ENCODE peak calls at places on chromosomes 16 and 17, in five cellular contexts. R is effector memory CD4-positive, alpha-beta T cell; O is GM12865; Y is H4; U is Right ventricle myocardium superior. S is an unnamed sample.

GRCh38 chr17:36869856-36870617 is 67.2 kb upstream of the LHX1 start:
- DNase-seq in R (no peak), O (no peak), Y (peak), U (no peak), S (no peak)

GRCh38 chr16:72475688-72476087 is 303.7 kb upstream of the PMFBP1 start:
- DNase-seq in R (no peak), O (no peak), Y (no peak), U (no peak), S (no peak)

GRCh38 chr16:66484453-66485213 is 57.5 kb downstream of the BEAN1 start:
- DNase-seq in R (no peak), O (peak), Y (no peak), U (no peak), S (no peak)

GRCh38 chr16:68356919-68357286 is 46.1 kb downstream of the PRMT7 start:
- DNase-seq in R (no peak), O (no peak), Y (no peak), U (no peak), S (no peak)

GRCh38 chr17:48748728-48749566 is 20.4 kb upstream of the HOXB13 start:
- DNase-seq in R (no peak), O (no peak), Y (no peak), U (no peak), S (no peak)

GRCh38 chr17:69117855-69118758 is 23.6 kb downstream of the ABCA6 start:
- DNase-seq in R (no peak), O (peak), Y (no peak), U (no peak), S (no peak)

GRCh38 chr16:27500801-27501200 is 48.9 kb downstream of the GTF3C1 start:
- DNase-seq in R (no peak), O (no peak), Y (no peak), U (no peak), S (no peak)

GRCh38 chr16:4481526-4481925 is 5.3 kb downstream of the HMOX2 start:
- DNase-seq in R (no peak), O (no peak), Y (no peak), U (no peak), S (no peak)

GRCh38 chr17:8696456-8696855 is 48.2 kb downstream of the CCDC42 start:
- DNase-seq in R (no peak), O (no peak), Y (no peak), U (no peak), S (no peak)

GRCh38 chr17:77796201-77796860 is 162.2 kb upstream of the TNRC6C start:
- DNase-seq in R (no peak), O (no peak), Y (no peak), U (peak), S (no peak)

GRCh38 chr17:69502488-69502887 is 88.0 kb downstream of the MAP2K6 start:
- DNase-seq in R (no peak), O (no peak), Y (no peak), U (no peak), S (no peak)

GRCh38 chr17:4717791-4718190 is 7.4 kb downstream of the ARRB2 start:
- DNase-seq in R (no peak), O (no peak), Y (no peak), U (no peak), S (no peak)

GRCh38 chr16:78362736-78363135 is 263.3 kb downstream of the WWOX start:
- DNase-seq in R (no peak), O (no peak), Y (no peak), U (no peak), S (no peak)

GRCh38 chr17:40916366-40916765 is 21.1 kb downstream of the KRT23 start:
- DNase-seq in R (no peak), O (no peak), Y (no peak), U (no peak), S (no peak)

GRCh38 chr17:49456172-49456965 is 38.7 kb upstream of the NGFR start:
- DNase-seq in R (no peak), O (no peak), Y (peak), U (no peak), S (no peak)

GRCh38 chr16:46748775-46749705 is 896 bp upstream of the MYLK3 start:
- DNase-seq in R (no peak), O (peak), Y (no peak), U (peak), S (no peak)

GRCh38 chr17:70181866-70182265 is 12.5 kb downstream of the KCNJ2 start:
- DNase-seq in R (no peak), O (no peak), Y (no peak), U (no peak), S (no peak)

GRCh38 chr16:10356870-10357842 is 28.7 kb upstream of the ATF7IP2 start:
- DNase-seq in R (no peak), O (no peak), Y (no peak), U (no peak), S (no peak)